ENCODE peak calls at places on chromosomes 5 and 9, in four cellular contexts. One of them, this sample, is unnamed.

GRCh38 chr9:135248721-135249120 is 161.3 kb downstream of the OLFM1 start:
- DNase-seq in AG10803: no peak
- DNase-seq in pancreas: no peak
- DNase-seq in cardiac fibroblast: no peak
- DNase-seq in this sample: no peak

GRCh38 chr5:66963559-66963971 is 233.0 kb downstream of the CD180 start:
- DNase-seq in AG10803: peak; percentile 63
- DNase-seq in pancreas: no peak
- DNase-seq in cardiac fibroblast: peak; percentile 83
- DNase-seq in this sample: no peak

GRCh38 chr9:69466151-69466550 is 141.1 kb downstream of the ENTREP1 start:
- DNase-seq in AG10803: peak; percentile 33
- DNase-seq in pancreas: no peak
- DNase-seq in cardiac fibroblast: peak; percentile 29
- DNase-seq in this sample: no peak

GRCh38 chr5:156191547-156191946 is 135.4 kb upstream of the SGCD start:
- DNase-seq in AG10803: no peak
- DNase-seq in pancreas: no peak
- DNase-seq in cardiac fibroblast: no peak
- DNase-seq in this sample: no peak

GRCh38 chr9:70125621-70126020 is 82.0 kb downstream of the MAMDC2 start:
- DNase-seq in AG10803: no peak
- DNase-seq in pancreas: no peak
- DNase-seq in cardiac fibroblast: no peak
- DNase-seq in this sample: no peak

GRCh38 chr5:173573126-173573960 is 43.1 kb downstream of the BOD1 start:
- DNase-seq in AG10803: peak; percentile 53
- DNase-seq in pancreas: peak; percentile 87
- DNase-seq in cardiac fibroblast: peak; percentile 73
- DNase-seq in this sample: no peak

GRCh38 chr5:142700566-142700965 is 14.7 kb upstream of the FGF1 start:
- DNase-seq in AG10803: no peak
- DNase-seq in pancreas: no peak
- DNase-seq in cardiac fibroblast: no peak
- DNase-seq in this sample: no peak

GRCh38 chr9:98411981-98412561 is 156.6 kb upstream of the TBC1D2 start:
- DNase-seq in AG10803: no peak
- DNase-seq in pancreas: no peak
- DNase-seq in cardiac fibroblast: no peak
- DNase-seq in this sample: no peak

GRCh38 chr5:128965638-128966302 is 482 bp downstream of the SLC27A6 start:
- DNase-seq in AG10803: no peak
- DNase-seq in pancreas: no peak
- DNase-seq in cardiac fibroblast: no peak
- DNase-seq in this sample: no peak

GRCh38 chr5:7394889-7395431 is 978 bp upstream of the ADCY2 start:
- DNase-seq in AG10803: no peak
- DNase-seq in pancreas: no peak
- DNase-seq in cardiac fibroblast: no peak
- DNase-seq in this sample: no peak

GRCh38 chr5:50547303-50547702 is 106.2 kb upstream of the EMB start:
- DNase-seq in AG10803: no peak
- DNase-seq in pancreas: no peak
- DNase-seq in cardiac fibroblast: no peak
- DNase-seq in this sample: no peak

GRCh38 chr9:114390952-114391351 is 3.2 kb upstream of the AKNA start:
- DNase-seq in AG10803: no peak
- DNase-seq in pancreas: no peak
- DNase-seq in cardiac fibroblast: no peak
- DNase-seq in this sample: no peak

GRCh38 chr9:76464706-76465105 is 5.7 kb downstream of the GCNT1 start:
- DNase-seq in AG10803: peak; percentile 32
- DNase-seq in pancreas: no peak
- DNase-seq in cardiac fibroblast: no peak
- DNase-seq in this sample: no peak

GRCh38 chr5:176596069-176596656 is 13.8 kb downstream of the GPRIN1 start:
- DNase-seq in AG10803: no peak
- DNase-seq in pancreas: no peak
- DNase-seq in cardiac fibroblast: no peak
- DNase-seq in this sample: no peak

GRCh38 chr9:134025606-134026541 is 593 bp downstream of the BRD3OS start:
- DNase-seq in AG10803: peak; percentile 40
- DNase-seq in pancreas: no peak
- DNase-seq in cardiac fibroblast: peak; percentile 44
- DNase-seq in this sample: no peak

GRCh38 chr5:113099822-113100221 is 123.2 kb downstream of the DCP2 start:
- DNase-seq in AG10803: no peak
- DNase-seq in pancreas: no peak
- DNase-seq in cardiac fibroblast: no peak
- DNase-seq in this sample: no peak

GRCh38 chr5:41157272-41157671 is 56.1 kb downstream of the C6 start:
- DNase-seq in AG10803: no peak
- DNase-seq in pancreas: no peak
- DNase-seq in cardiac fibroblast: peak; percentile 68
- DNase-seq in this sample: no peak

GRCh38 chr9:92350129-92350739 is 24.5 kb downstream of the CENPP start:
- DNase-seq in AG10803: peak; percentile 79
- DNase-seq in pancreas: no peak
- DNase-seq in cardiac fibroblast: peak; percentile 36
- DNase-seq in this sample: peak; percentile 46

GRCh38 chr9:4680750-4681149 is 1.4 kb downstream of the CDC37L1 start:
- DNase-seq in AG10803: peak; percentile 75
- DNase-seq in pancreas: no peak
- DNase-seq in cardiac fibroblast: peak; percentile 74
- DNase-seq in this sample: no peak

GRCh38 chr9:2963307-2963706 is 119.4 kb upstream of the PUM3 start:
- DNase-seq in AG10803: no peak
- DNase-seq in pancreas: no peak
- DNase-seq in cardiac fibroblast: no peak
- DNase-seq in this sample: no peak

GRCh38 chr5:172971482-172971881 is 12.1 kb upstream of the ATP6V0E1 start:
- DNase-seq in AG10803: no peak
- DNase-seq in pancreas: no peak
- DNase-seq in cardiac fibroblast: no peak
- DNase-seq in this sample: no peak

GRCh38 chr5:140509898-140510297 is 37.6 kb upstream of the EIF4EBP3 start:
- DNase-seq in AG10803: no peak
- DNase-seq in pancreas: no peak
- DNase-seq in cardiac fibroblast: no peak
- DNase-seq in this sample: no peak

GRCh38 chr9:133886563-133887501 is 105.3 kb downstream of the VAV2 start:
- DNase-seq in AG10803: no peak
- DNase-seq in pancreas: no peak
- DNase-seq in cardiac fibroblast: no peak
- DNase-seq in this sample: no peak

GRCh38 chr5:99775189-99775588 is 760.0 kb upstream of the FAM174A start:
- DNase-seq in AG10803: no peak
- DNase-seq in pancreas: no peak
- DNase-seq in cardiac fibroblast: no peak
- DNase-seq in this sample: no peak

GRCh38 chr5:166948679-166949078 is 1342.8 kb upstream of the WWC1 start:
- DNase-seq in AG10803: no peak
- DNase-seq in pancreas: no peak
- DNase-seq in cardiac fibroblast: no peak
- DNase-seq in this sample: no peak

GRCh38 chr5:77398896-77399295 is 93.2 kb downstream of the WDR41 start:
- DNase-seq in AG10803: peak; percentile 29
- DNase-seq in pancreas: no peak
- DNase-seq in cardiac fibroblast: no peak
- DNase-seq in this sample: no peak

GRCh38 chr9:137173795-137174664 is 2.2 kb upstream of the TMEM210 start:
- DNase-seq in AG10803: no peak
- DNase-seq in pancreas: no peak
- DNase-seq in cardiac fibroblast: no peak
- DNase-seq in this sample: no peak

GRCh38 chr9:137174722-137175293 is 3.0 kb upstream of the TMEM210 start:
- DNase-seq in AG10803: no peak
- DNase-seq in pancreas: no peak
- DNase-seq in cardiac fibroblast: no peak
- DNase-seq in this sample: no peak

GRCh38 chr9:137178201-137178938 is 6.5 kb upstream of the TMEM210 start:
- DNase-seq in AG10803: no peak
- DNase-seq in pancreas: no peak
- DNase-seq in cardiac fibroblast: peak; percentile 12
- DNase-seq in this sample: no peak

GRCh38 chr9:137175345-137175961 is 3.6 kb upstream of the TMEM210 start:
- DNase-seq in AG10803: no peak
- DNase-seq in pancreas: no peak
- DNase-seq in cardiac fibroblast: no peak
- DNase-seq in this sample: no peak

DNA sequence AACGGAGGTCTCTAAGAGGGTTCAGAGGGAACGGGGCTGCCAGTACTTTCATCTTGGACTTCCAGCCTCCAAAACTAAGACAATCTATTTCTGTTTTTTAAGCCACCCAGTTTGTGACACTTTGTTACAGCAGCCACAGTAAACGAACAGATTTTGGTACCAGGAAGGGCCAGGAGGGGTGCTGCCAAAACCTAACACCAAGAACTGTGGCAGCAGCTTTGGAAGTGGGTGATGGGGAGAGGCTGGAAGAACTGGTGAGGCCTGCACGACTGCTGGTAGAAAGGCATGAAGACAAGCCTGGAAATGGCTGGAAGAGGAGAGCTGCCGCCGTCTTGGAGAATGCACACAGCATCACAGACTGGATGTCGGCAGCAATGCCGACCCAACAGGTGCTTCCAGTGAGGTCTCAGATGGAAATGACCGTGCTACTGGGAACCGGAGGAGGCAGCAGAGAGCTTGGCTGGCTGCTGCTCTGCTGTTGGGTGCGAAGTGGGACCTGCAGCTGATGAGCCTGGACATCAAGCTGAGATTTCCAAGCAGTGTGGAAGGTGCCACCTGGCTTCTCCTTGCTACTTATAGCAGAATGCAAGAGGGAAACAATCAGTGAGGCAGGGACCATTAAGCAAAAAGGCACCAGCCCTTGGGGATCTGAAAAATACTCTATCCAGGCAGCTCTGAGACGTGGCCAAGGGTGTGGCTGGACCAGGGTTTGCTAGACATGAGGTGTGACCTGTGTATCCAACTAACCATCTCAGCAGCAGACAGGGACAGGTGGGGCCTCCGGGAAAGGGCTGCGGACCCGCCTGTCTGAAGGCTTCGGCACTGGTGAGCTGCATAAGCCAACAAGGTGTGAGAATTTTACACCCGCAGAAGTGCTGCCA is 4.7 kb upstream of the TMEM210 start:
- DNase-seq in AG10803: no peak
- DNase-seq in pancreas: no peak
- DNase-seq in cardiac fibroblast: peak; percentile 50
- DNase-seq in this sample: no peak
- TF ChIP-seq CTCF in AG10803: peak; percentile 63
- TF ChIP-seq CTCF in pancreas: peak; percentile 41
- TF ChIP-seq CTCF in cardiac fibroblast: peak; percentile 78
- TF ChIP-seq CTCF in this sample: peak; percentile 77

DNA sequence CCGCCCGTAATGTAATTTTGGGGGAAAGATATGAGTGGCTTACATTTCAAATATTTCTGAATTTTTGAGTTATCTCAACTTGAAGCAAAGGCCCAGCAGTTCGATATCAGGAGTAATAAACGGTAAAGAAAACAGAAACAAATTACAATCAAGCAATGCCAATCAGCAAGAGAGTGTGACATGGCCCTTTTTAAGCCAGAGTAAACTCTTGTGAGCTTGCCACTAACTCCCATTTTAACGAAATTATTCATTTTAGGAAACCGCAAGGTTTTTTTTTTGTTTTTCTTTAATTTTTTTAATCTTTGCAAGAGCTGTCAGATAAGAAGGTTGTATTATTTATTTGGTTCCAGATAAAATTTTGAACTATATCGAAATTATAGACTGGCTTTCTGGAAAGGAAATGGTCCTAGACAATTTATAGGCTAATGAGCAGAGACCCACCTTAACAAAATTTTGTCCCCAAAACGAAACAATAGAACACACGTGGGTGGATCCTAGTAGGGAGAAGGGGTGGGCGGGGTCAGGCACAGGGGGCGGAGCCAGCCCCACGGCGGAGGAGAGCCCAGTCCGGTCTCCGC is 17.4 kb upstream of the CDK7 start:
- DNase-seq in AG10803: no peak
- DNase-seq in pancreas: no peak
- DNase-seq in cardiac fibroblast: no peak
- DNase-seq in this sample: peak; percentile 42
- H3K4me3 ChIP-seq in AG10803: peak overlapping the region; percentile 99
- H3K4me3 ChIP-seq in pancreas: peak overlapping the region; percentile 62
- H3K4me3 ChIP-seq in cardiac fibroblast: peak overlapping the region; percentile 99
- H3K4me3 ChIP-seq in this sample: peak overlapping the region; percentile 95

DNA sequence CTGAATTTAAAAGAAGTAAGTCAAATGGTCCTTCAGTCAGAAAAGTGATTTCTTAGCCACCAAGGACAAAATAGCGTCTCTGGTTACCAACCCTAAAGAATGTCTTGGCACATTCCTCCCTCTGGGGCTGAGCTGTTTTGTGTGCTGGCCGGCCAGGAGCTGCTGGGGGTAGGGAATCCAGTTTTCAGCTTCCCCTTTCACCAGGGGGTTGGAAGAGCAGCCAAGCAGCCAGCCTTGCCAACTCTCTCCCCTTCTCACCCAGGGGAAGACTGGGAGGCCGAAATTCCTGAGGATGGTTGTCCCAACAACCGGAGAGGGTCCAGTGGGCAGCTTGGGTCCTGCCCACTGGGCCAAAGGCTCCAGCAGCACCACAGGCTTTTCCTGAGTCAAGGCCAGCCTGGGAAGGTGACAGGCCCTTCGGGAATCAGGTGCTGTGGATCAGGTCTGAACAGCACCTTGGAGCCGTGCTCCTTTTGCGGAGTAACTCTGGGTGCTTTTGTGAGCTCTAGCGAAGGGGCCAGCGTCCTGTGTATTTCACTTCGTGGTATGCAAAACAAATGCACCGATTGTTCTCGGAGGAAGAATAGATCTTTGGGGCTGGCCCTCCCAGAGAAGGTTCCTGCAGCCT is 4.2 kb downstream of the WWC1 start:
- DNase-seq in AG10803: peak; percentile 78
- DNase-seq in pancreas: peak; percentile 72
- DNase-seq in cardiac fibroblast: peak; percentile 42
- DNase-seq in this sample: peak; percentile 27
- TF ChIP-seq CTCF in AG10803: peak; percentile 77
- TF ChIP-seq CTCF in pancreas: no peak
- TF ChIP-seq CTCF in cardiac fibroblast: peak; percentile 43
- TF ChIP-seq CTCF in this sample: peak; percentile 69

DNA sequence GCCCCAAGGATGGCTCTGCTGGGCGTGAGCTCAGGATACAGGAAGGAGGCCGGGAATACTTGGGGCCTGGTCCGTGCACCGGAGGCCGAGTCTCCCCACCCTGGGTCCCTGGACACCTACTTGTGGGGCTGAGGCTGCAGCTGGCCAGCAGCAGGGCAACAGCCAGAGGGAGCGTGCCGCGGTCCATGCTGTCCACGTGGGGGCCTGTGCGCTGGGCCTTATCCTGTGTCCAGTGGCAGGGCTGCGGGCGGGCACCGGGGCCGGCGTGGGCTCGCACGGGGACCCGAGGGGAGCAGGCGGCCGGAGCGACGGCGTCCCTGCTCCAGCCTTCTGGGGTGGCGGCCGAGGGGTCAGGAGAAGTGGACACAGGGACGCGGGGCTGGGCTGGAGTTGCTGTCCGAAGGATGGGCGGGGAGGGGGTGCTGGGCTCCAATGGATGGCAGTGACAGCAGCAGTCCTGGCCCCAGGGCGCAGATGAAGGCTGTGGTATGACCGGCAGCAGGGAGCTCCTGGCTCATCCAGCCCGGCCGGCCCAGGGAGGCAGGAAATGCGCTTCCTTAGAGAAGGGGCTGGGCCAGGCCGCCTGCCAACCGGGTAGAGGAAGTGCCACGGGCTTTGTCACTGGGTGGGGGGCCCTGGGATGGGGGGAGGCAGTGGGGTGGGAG is at the start of gene ENG:
- DNase-seq in AG10803: peak; percentile 71
- DNase-seq in pancreas: no peak
- DNase-seq in cardiac fibroblast: peak; percentile 60
- DNase-seq in this sample: no peak
- H3K4me3 ChIP-seq in AG10803: peak within 1 kb of the TSS; percentile 82
- H3K4me3 ChIP-seq in pancreas: peak within 1 kb of the TSS; percentile 8
- H3K4me3 ChIP-seq in cardiac fibroblast: peak within 1 kb of the TSS; percentile 86
- H3K4me3 ChIP-seq in this sample: peak within 1 kb of the TSS; percentile 84

This sample was measured in AG09309.